ENCODE peak calls at places on chromosomes 4 and X, in nine cellular contexts. S is MM.1S, X is OCI-LY7, K is colonic mucosa, Y is brain microvascular endothelial cell, W is GM12878, C is tibial artery, A is psoas muscle, H is lower lobe of right lung. D is an unnamed sample.

GRCh38 chrX:10327651-10328050 is 170.9 kb downstream of the CLCN4 start:
- DNase-seq in W (no peak), A (no peak), H (no peak), K (no peak), Y (peak; percentile 6), S (no peak), X (no peak), C (no peak), D (no peak)

GRCh38 chr4:168648929-168649328 is 152.1 kb downstream of the PALLD start:
- DNase-seq in A (no peak), K (no peak), C (no peak), S (no peak), W (no peak), X (no peak), H (no peak), Y (peak; percentile 93), D (peak; percentile 20)

GRCh38 chr4:120266602-120267001 is 200.0 kb upstream of the MAD2L1 start:
- DNase-seq in W (no peak), Y (no peak), X (no peak), H (no peak), K (no peak), A (no peak), C (no peak), S (no peak), D (no peak)

GRCh38 chr4:128811571-128812359 is 2.3 kb downstream of the JADE1 start:
- DNase-seq in S (peak; percentile 91), A (peak; percentile 97), W (no peak), Y (peak; percentile 83), K (peak; percentile 88), H (peak; percentile 92), C (peak; percentile 97), X (peak; percentile 91), D (peak; percentile 70)

GRCh38 chr4:121697626-121698025 is 846 bp upstream of the ANXA5 start:
- DNase-seq in X (no peak), Y (no peak), H (no peak), A (no peak), C (no peak), S (no peak), K (no peak), W (no peak), D (no peak)

GRCh38 chrX:72132456-72132855 is 741 bp upstream of the RTL5 start:
- DNase-seq in H (no peak), A (no peak), W (no peak), K (no peak), C (no peak), Y (no peak), S (no peak), X (no peak), D (no peak)

GRCh38 chr4:153530284-153530995 is 64.3 kb downstream of the TMEM131L start:
- DNase-seq in C (no peak), Y (no peak), X (no peak), H (no peak), K (peak; percentile 20), A (no peak), S (no peak), W (no peak), D (no peak)

GRCh38 chr4:137768196-137768595 is 235.9 kb upstream of the PCDH18 start:
- DNase-seq in S (no peak), K (no peak), A (no peak), Y (no peak), W (no peak), X (no peak), C (no peak), H (no peak), D (no peak)

GRCh38 chr4:103091601-103092223 is 7.9 kb downstream of the BDH2 start:
- DNase-seq in K (peak; percentile 32), C (no peak), A (no peak), X (peak; percentile 88), H (no peak), S (peak; percentile 87), W (peak; percentile 59), Y (peak; percentile 50), D (peak; percentile 57)

GRCh38 chrX:17377047-17377692 is 2.2 kb downstream of the NHS start:
- DNase-seq in H (no peak), W (no peak), C (peak; percentile 81), X (no peak), Y (no peak), A (peak; percentile 57), K (peak; percentile 38), S (no peak), D (peak; percentile 74)

GRCh38 chrX:10649286-10649685 is 28.9 kb upstream of the MID1 start:
- DNase-seq in S (no peak), H (no peak), K (no peak), Y (no peak), C (no peak), A (no peak), X (no peak), W (no peak), D (no peak)

GRCh38 chrX:7709845-7710244 is 133.1 kb upstream of the VCX start:
- DNase-seq in K (no peak), W (no peak), C (no peak), Y (no peak), X (no peak), H (no peak), S (no peak), A (no peak), D (no peak)

GRCh38 chr4:67087897-67088296 is 457.4 kb downstream of the CENPC start:
- DNase-seq in Y (peak; percentile 12), H (no peak), A (no peak), K (peak; percentile 45), S (peak; percentile 54), W (no peak), X (peak; percentile 42), C (no peak), D (no peak)

GRCh38 chrX:21959362-21960051 is 19.0 kb downstream of the SMS start:
- DNase-seq in W (no peak), K (no peak), S (no peak), Y (no peak), H (no peak), C (no peak), A (no peak), X (no peak), D (no peak)

GRCh38 chr4:76547167-76547760 is 112.2 kb downstream of the SHROOM3 start:
- DNase-seq in W (no peak), K (no peak), S (no peak), H (no peak), X (no peak), A (no peak), C (no peak), Y (no peak), D (no peak)

GRCh38 chrX:133640161-133641015 is 225.1 kb upstream of the GPC4 start:
- DNase-seq in W (no peak), K (no peak), S (no peak), C (no peak), Y (no peak), X (no peak), A (no peak), H (no peak), D (no peak)

GRCh38 chr4:102789317-102789717 is 28.5 kb upstream of the MANBA start:
- DNase-seq in A (no peak), Y (peak; percentile 40), S (no peak), K (no peak), C (no peak), W (no peak), X (no peak), H (no peak), D (no peak)

GRCh38 chr4:153789741-153790651 is 1.1 kb upstream of the SFRP2 start:
- DNase-seq in S (no peak), X (no peak), C (no peak), W (no peak), Y (no peak), A (no peak), K (no peak), H (no peak), D (no peak)

DNA sequence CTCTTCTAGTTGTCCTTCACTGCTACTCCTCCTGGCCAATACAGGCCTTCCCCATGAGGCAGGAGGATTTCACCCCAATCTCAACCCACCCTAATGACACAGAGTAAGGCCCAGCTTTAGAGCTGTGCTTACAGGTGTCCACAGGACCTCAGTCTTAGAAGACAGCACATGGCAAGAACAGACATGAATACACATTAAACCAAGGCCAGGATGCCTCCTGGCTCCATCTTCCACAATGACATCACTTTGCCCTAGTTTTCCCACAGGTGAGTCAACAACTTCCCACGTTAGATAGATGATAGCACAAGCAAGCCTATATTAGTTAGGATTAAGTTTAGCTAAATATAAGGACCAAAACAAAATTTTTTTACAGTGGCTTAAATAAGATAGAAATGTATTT is 63.8 kb upstream of the NOCT start:
- DNase-seq in Y (no peak), C (no peak), X (no peak), S (no peak), K (no peak), H (no peak), W (no peak), A (no peak), D (no peak)
- H3K27ac ChIP-seq in Y (no peak overlapping the region), C (no peak overlapping the region), X (no peak overlapping the region), S (no peak overlapping the region), K (no peak overlapping the region), H (no peak overlapping the region), W (no peak overlapping the region), A (no peak overlapping the region), D (no peak overlapping the region)

GRCh38 chr4:156294577-156294976 is 340.9 kb upstream of the CTSO start:
- DNase-seq in Y (peak; percentile 96), K (no peak), A (no peak), W (no peak), C (no peak), X (no peak), S (peak; percentile 70), H (no peak), D (peak; percentile 44)
- TF ChIP-seq CTCF in Y (peak; percentile 62), K (no peak), A (peak; percentile 19), W (no peak), C (no peak), X (peak; percentile 41), S (peak; percentile 59), H (no peak), D (no peak)

GRCh38 chrX:30215357-30215843 is at the start of gene MAGEB2:
- DNase-seq in K (no peak), Y (no peak), H (no peak), S (no peak), C (no peak), A (no peak), W (no peak), X (no peak), D (no peak)
- H3K27ac ChIP-seq in K (no peak within 1 kb of the TSS), Y (no peak within 1 kb of the TSS), H (no peak within 1 kb of the TSS), S (no peak within 1 kb of the TSS), C (no peak within 1 kb of the TSS), A (no peak within 1 kb of the TSS), W (no peak within 1 kb of the TSS), X (no peak within 1 kb of the TSS), D (no peak within 1 kb of the TSS)

DNA sequence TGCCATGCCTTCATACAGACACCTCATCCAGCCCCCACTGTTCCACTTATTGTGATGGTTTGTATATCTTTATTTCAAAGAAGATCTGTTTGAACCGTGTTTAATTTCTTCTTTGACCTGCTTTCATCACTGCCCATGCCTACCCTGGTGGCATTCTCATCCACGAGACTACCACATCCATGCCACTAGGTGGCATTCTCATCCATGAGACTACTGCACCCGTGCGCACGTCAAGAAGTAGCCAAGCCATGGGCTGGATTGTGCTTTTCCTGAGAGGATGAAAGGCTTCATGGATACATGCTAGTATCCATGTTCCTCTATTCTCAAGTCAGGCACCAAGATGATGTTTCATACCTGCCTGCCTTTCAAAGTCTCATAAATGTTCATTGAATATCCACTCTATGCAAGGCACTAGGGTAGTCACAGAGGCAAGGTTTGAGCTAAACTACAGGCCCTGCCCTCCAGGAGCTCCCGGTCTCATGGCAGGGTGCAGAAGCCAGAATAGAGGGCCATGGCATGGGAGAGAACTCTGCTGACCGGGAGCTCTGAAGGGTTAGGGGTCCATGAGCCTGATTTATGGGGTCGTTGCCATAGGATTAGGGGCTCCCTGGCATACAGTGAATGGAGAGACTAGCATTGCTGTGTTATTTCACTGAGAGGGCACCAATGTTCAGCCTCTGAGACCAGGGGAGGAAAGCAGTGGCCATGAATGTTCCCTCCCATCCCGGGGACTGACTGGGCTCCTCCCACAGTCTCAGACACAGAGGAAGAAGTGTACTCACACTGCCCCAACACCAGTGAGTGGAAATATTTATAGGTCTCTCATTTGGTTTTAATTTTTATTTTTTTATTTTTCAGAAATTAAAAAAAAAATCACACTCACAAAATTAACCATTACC is 24.8 kb upstream of the EOLA2 start:
- DNase-seq in W (peak; percentile 5), H (no peak), X (peak; percentile 39), A (peak; percentile 54), K (peak; percentile 43), S (peak; percentile 6), Y (peak; percentile 53), C (peak; percentile 73), D (peak; percentile 55)
- TF ChIP-seq CTCF in W (peak; percentile 70), H (peak; percentile 60), X (peak; percentile 74), A (peak; percentile 69), K (peak; percentile 45), S (peak; percentile 56), Y (peak; percentile 76), C (peak; percentile 59), D (peak; percentile 95)

D was measured in PC-9.